ENCODE peak calls at places on chromosomes 12 and 14, in five cellular contexts. J, E, G, N and I are unnamed samples.

GRCh38 chr12:108907861-108908302 is 28.0 kb downstream of the DAO start:
- DNase-seq in J (no peak), E (no peak), G (no peak), N (no peak), I (peak)

GRCh38 chr12:78617683-78618082 is 246.9 kb upstream of the SYT1 start:
- DNase-seq in J (no peak), E (no peak), G (no peak), N (no peak), I (no peak)

GRCh38 chr14:81673930-81674329 is 140.3 kb upstream of the SEL1L start:
- DNase-seq in J (no peak), E (no peak), G (no peak), N (no peak), I (no peak)

GRCh38 chr12:94074970-94075695 is 73.2 kb upstream of the PLXNC1 start:
- DNase-seq in J (peak), E (peak), G (peak), N (peak), I (no peak)

GRCh38 chr14:76716285-76716684 is 45.0 kb upstream of the VASH1 start:
- DNase-seq in J (peak), E (no peak), G (no peak), N (no peak), I (no peak)

GRCh38 chr14:62179367-62180018 is 417.3 kb downstream of the SNAPC1 start:
- DNase-seq in J (peak), E (peak), G (peak), N (peak), I (peak)

GRCh38 chr12:43362910-43363694 is 188.9 kb downstream of the ADAMTS20 start:
- DNase-seq in J (no peak), E (no peak), G (no peak), N (no peak), I (peak)

GRCh38 chr12:6613015-6613775 is 6.0 kb upstream of the CHD4 start:
- DNase-seq in J (peak), E (peak), G (peak), N (peak), I (peak)

GRCh38 chr14:23910081-23910875 is 43.3 kb upstream of the DHRS4 start:
- DNase-seq in J (peak), E (peak), G (peak), N (peak), I (peak)

GRCh38 chr12:108638141-108638823 is 4.6 kb upstream of the SELPLG start:
- DNase-seq in J (no peak), E (no peak), G (peak), N (no peak), I (no peak)

GRCh38 chr12:57612711-57613426 is 1.6 kb downstream of the ARHGEF25 start:
- DNase-seq in J (no peak), E (peak), G (no peak), N (no peak), I (no peak)

GRCh38 chr14:102485693-102486512 is 23.7 kb downstream of the ANKRD9 start:
- DNase-seq in J (no peak), E (no peak), G (no peak), N (no peak), I (no peak)

GRCh38 chr14:52313903-52314481 is at the start of gene PTGER2:
- DNase-seq in J (peak), E (peak), G (peak), N (peak), I (peak)

GRCh38 chr12:116697305-116698130 is 40.4 kb downstream of the SPRING1 start:
- DNase-seq in J (no peak), E (peak), G (peak), N (peak), I (peak)

GRCh38 chr12:77087427-77087826 is 22.1 kb upstream of the E2F7 start:
- DNase-seq in J (no peak), E (no peak), G (no peak), N (no peak), I (no peak)

GRCh38 chr12:109561711-109562030 is 11.6 kb downstream of the MMAB start:
- DNase-seq in J (no peak), E (no peak), G (no peak), N (no peak), I (no peak)

GRCh38 chr14:105203057-105203494 is 22.0 kb upstream of the NUDT14 start:
- DNase-seq in J (peak), E (peak), G (peak), N (peak), I (peak)

GRCh38 chr12:104064031-104064841 is at the start of gene HCFC2:
- DNase-seq in J (peak), E (peak), G (peak), N (peak), I (peak)

GRCh38 chr14:53501361-53502320 is 348.5 kb upstream of the DDHD1 start:
- DNase-seq in J (no peak), E (no peak), G (no peak), N (no peak), I (no peak)

GRCh38 chr12:130526813-130527212 is 189.1 kb downstream of the PIWIL1 start:
- DNase-seq in J (no peak), E (no peak), G (peak), N (peak), I (no peak)

GRCh38 chr14:98136420-98136819 is 1135.6 kb downstream of the BCL11B start:
- DNase-seq in J (no peak), E (no peak), G (no peak), N (no peak), I (no peak)

GRCh38 chr12:5155866-5156265 is 112.2 kb downstream of the KCNA5 start:
- DNase-seq in J (no peak), E (no peak), G (no peak), N (no peak), I (no peak)

GRCh38 chr12:5148880-5149279 is 105.2 kb downstream of the KCNA5 start:
- DNase-seq in J (no peak), E (no peak), G (no peak), N (no peak), I (no peak)

DNA sequence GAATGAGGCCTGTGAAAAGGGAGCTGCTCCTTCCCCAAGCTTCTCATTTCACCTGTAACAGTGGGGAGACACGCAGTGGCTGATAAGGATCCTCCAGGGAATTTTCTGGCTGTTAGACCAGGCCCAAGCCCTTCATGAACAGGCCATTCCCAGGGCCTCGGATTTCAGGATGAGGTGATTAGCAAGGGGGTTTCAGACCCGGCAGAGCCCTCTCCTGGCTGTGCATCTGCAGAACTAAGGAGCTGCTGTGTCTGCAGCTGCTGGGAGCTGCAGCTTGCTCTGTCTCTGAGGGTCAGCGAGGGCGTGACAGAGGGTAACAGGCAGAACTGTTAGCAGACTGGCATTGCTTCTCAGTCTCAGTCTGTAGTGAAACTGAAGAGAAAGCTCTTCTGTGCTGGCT is 110.4 kb downstream of the KCNA5 start:
- DNase-seq in J (no peak), E (no peak), G (peak), N (no peak), I (no peak)
- TF ChIP-seq CTCF in J (no peak), E (no peak), G (peak), N (no peak), I (no peak)

GRCh38 chr12:110585231-110585799 is 2.2 kb upstream of the PPTC7 start:
- DNase-seq in J (peak), E (no peak), G (peak), N (no peak), I (no peak)

GRCh38 chr12:110581951-110582285 is 1.2 kb downstream of the PPTC7 start:
- DNase-seq in J (no peak), E (no peak), G (no peak), N (peak), I (no peak)

GRCh38 chr12:110583137-110584059 is at the start of gene PPTC7:
- DNase-seq in J (peak), E (peak), G (peak), N (peak), I (peak)

GRCh38 chr12:110579889-110580253 is 3.2 kb downstream of the PPTC7 start:
- DNase-seq in J (no peak), E (no peak), G (no peak), N (no peak), I (no peak)

GRCh38 chr12:110582286-110583136 is 607 bp downstream of the PPTC7 start:
- DNase-seq in J (peak), E (peak), G (peak), N (peak), I (peak)
- TF ChIP-seq CTCF in J (no peak), E (no peak), G (no peak), N (no peak), I (no peak)

GRCh38 chr12:125549836-125550235 is 484.6 kb downstream of the AACS start:
- DNase-seq in J (no peak), E (no peak), G (no peak), N (no peak), I (no peak)
- TF ChIP-seq CTCF in J (no peak), E (peak), G (peak), N (no peak), I (peak)

GRCh38 chr12:69630191-69630590 is 19.5 kb upstream of the LRRC10 start:
- DNase-seq in J (no peak), E (no peak), G (no peak), N (no peak), I (no peak)
- TF ChIP-seq CTCF in J (no peak), E (no peak), G (peak), N (no peak), I (no peak)